ENCODE peak calls at places on chromosomes 16 and 17, in seven cellular contexts. Z is Panc1, U is right lobe of liver, F is BJ, E is fibroblast of the aortic adventitia, J is NB4, K is coronary artery. X is an unnamed sample.

GRCh38 chr17:28341516-28341915 is 6.0 kb downstream of the TNFAIP1 start:
- DNase-seq in E (no peak), J (no peak), Z (no peak), U (no peak), F (no peak), K (no peak), X (no peak)

GRCh38 chr17:29699283-29699682 is 76.6 kb upstream of the CORO6 start:
- DNase-seq in F (no peak), J (no peak), K (no peak), U (no peak), Z (no peak), E (no peak), X (no peak)

GRCh38 chr17:40329981-40330794 is 21.2 kb downstream of the RARA start:
- DNase-seq in Z (no peak), K (no peak), E (no peak), U (peak), F (no peak), J (peak), X (no peak)

GRCh38 chr16:88420496-88420895 is 32.6 kb upstream of the ZFPM1 start:
- DNase-seq in K (no peak), Z (no peak), J (no peak), F (no peak), E (no peak), U (no peak), X (no peak)

GRCh38 chr17:81973432-81973831 is 4.0 kb upstream of the ASPSCR1 start:
- DNase-seq in J (no peak), F (no peak), K (no peak), E (no peak), Z (no peak), U (no peak), X (no peak)

GRCh38 chr16:47492428-47493357 is 31.6 kb downstream of the PHKB start:
- DNase-seq in K (peak), F (no peak), U (peak), Z (no peak), J (peak), E (peak), X (no peak)

GRCh38 chr17:41486809-41487530 is 2.7 kb downstream of the KRT36 start:
- DNase-seq in Z (no peak), F (no peak), J (peak), U (no peak), K (no peak), E (no peak), X (no peak)

GRCh38 chr17:17315142-17315821 is 12.1 kb downstream of the NT5M start:
- DNase-seq in K (peak), E (no peak), F (no peak), Z (no peak), U (no peak), J (no peak), X (no peak)

GRCh38 chr17:17776889-17777288 is 59.9 kb downstream of the SREBF1 start:
- DNase-seq in J (no peak), E (no peak), U (no peak), K (no peak), F (no peak), Z (no peak), X (no peak)

GRCh38 chr17:56110463-56111138 is 42.7 kb upstream of the ANKFN1 start:
- DNase-seq in F (no peak), Z (no peak), E (no peak), J (no peak), U (no peak), K (no peak), X (no peak)

GRCh38 chr17:39979021-39979660 is 1.5 kb upstream of the PSMD3 start:
- DNase-seq in U (no peak), F (peak), E (peak), J (no peak), Z (no peak), K (no peak), X (no peak)

DNA sequence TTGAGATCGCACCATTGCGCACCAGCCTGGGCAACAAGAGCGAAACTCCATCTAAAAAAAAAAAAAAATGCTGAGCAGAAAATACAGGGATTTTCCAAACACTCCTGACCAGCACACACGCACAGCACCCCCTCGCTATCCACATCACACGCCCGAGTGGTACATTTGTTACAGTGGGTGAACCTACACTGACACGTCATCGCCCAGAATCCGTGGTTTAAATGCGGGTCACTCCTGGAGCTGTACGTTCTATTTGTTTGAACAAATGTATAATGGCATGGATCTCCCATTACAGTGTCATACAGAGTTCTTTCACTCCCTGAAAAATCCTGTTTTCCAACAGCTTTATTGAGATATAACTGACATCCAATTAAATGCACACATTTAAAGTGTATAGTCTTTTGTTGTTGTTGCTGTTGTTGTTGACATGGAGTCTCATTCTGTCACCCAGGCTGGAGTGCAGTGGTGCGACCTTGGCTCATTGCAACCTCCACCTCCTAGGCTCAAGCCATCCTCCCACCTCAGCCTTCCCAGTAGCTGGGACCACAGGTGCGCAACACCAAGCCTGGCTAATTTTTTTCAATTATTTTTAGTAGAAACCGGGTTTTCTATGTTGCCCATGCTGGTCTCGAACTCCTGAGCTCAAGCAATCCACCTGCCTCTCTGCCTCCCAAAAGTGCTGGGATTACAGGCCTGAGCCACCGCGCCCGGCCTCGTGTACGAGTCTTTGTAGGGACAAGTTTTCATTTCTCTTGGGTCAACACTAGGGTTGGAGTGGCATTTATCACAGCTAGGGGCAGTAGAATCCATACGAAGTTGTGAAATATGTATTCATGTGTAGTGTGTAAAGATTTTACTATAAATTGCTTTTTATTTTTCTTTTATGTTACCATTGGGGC is 4.4 kb upstream of the CARHSP1 start:
- DNase-seq in J (no peak), Z (no peak), E (no peak), F (no peak), K (no peak), U (no peak), X (no peak)
- TF ChIP-seq CTCF in J (no peak), Z (no peak), E (peak), F (peak), K (no peak), U (no peak), X (peak)

GRCh38 chr16:10668322-10669045 is 26.2 kb downstream of the TEKT5 start:
- DNase-seq in K (no peak), E (peak), F (no peak), Z (peak), U (no peak), J (peak), X (no peak)
- TF ChIP-seq CTCF in K (no peak), E (peak), F (peak), Z (peak), U (peak), J (peak), X (peak)

DNA sequence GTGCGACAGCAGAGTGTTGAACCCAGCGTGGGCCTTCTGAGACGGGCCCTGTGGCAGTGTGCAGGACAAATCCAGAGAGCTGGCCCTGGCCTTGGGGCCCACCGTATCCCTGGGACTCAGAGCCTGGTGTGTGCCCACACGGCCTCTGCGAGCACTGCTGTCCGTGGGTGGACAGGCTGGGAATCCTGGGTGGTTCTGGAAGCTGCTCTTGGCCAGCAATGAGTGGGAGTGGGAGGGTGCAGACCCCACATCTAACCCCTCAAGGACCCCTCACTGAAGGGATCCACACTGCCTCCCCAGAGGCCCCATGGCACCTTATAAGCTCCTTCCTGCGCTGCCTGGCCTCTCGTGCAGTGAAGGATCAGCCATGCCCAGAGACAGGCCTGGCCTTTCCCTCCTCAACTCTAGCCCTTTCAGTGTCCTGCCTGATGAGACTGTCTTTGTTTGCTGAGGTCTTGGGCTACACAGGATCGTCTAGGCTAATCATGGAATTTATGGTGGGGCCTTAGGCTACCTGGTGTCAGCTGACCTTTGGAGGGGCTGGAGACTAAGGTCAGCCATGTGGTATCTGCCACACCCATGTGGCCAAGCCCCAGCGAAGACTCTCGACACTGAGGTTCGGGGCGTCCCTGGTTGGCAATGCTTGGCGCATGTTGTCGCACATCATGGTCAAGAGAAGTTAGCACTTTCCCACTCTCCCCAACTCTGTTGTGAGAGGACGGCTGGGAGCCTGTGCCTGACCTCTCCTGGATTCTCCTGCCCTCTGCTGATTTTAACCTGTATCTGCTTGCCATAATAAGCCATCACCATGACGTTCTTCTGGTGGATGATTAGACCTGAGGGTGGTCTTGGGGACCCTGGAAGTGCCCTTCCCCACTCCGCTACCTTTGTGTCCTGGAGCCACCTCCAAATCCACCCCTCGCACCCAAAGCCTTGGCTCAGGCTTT is 16.4 kb upstream of the GINS2 start:
- DNase-seq in U (no peak), E (no peak), J (no peak), Z (no peak), K (no peak), F (no peak), X (no peak)
- TF ChIP-seq CTCF in U (peak), E (no peak), J (no peak), Z (no peak), K (no peak), F (no peak), X (no peak)

GRCh38 chr17:78347453-78347852 is 12.4 kb downstream of the SOCS3 start:
- DNase-seq in U (no peak), J (no peak), K (no peak), Z (no peak), E (no peak), F (no peak), X (no peak)

GRCh38 chr17:78349831-78350631 is 9.8 kb downstream of the SOCS3 start:
- DNase-seq in Z (no peak), U (no peak), J (no peak), F (no peak), E (no peak), K (no peak), X (no peak)

GRCh38 chr17:78355045-78355641 is 4.7 kb downstream of the SOCS3 start:
- DNase-seq in K (no peak), U (peak), J (no peak), Z (no peak), F (no peak), E (no peak), X (no peak)

GRCh38 chr17:78348055-78348745 is 11.7 kb downstream of the SOCS3 start:
- DNase-seq in J (no peak), Z (no peak), U (no peak), E (no peak), F (no peak), K (no peak), X (no peak)

DNA sequence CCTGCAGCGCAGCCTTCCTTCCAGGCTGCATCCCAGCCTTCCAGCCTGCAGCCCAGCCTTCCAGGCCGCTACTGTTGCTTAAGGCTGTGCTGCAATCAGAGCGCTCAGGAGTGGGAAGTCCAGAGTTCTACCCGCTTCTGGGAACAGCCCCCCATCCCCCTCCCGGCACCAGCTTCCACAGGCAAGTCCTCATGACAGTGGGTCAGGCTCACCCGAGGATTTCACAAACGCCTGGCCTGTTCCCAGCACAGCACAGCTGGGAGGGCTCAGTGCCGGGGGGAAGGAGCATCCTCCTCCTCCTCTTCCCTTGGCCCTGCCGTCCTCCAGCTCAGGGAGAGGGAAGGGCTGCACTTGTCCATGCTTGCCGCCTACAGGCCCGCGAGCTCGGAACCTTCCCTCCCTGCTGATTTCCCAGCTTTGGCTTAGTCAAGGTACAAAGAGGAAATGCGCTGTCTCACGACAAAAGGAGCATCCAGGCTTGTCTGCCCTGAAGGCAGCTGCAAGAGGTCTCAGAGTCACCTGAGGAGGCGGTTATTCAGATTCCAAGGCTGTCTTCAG is 8.3 kb downstream of the SOCS3 start:
- DNase-seq in F (peak), U (peak), E (peak), J (no peak), K (peak), Z (no peak), X (peak)
- TF ChIP-seq CTCF in F (peak), U (no peak), E (peak), J (no peak), K (no peak), Z (no peak), X (no peak)

DNA sequence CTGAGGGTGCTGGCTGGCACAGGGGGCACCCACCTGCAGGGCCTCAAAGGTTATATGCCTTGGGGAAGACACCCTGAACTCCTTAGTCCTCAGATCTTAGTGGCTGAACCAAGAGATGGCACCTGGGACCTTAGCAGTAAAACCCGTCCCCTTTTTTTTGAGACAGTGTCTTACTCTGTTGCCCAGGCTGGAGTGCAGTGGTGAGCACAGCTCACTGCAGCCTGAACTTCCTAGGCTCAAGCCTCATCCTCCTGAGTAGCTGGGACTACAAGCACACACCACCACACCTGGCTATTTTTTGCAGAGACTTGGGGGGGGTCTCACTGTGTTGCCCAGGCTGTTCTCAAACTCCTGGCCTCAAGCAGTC is 237.2 kb downstream of the MRTFB start:
- DNase-seq in U (no peak), F (no peak), Z (no peak), J (no peak), E (no peak), K (no peak), X (no peak)
- TF ChIP-seq CTCF in U (no peak), F (no peak), Z (no peak), J (no peak), E (no peak), K (no peak), X (no peak)

DNA sequence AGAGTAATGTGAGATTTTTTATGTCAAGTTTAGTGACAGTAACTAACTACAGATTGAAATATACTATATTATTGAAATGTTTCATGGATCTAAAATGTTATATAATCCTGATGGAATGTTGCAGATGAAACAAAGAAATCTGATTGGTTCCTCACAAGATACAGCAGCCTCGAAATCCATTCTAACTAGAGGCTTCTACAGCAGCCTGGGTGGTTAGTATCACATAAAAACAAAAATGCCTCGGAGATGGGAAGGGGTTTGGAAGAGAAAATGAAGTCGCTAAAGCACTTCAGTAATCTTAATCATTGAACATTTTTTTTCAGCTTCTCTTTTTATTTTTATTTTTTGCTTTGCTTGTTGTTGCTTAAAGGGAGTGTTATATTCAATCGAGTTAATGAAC is 75.2 kb downstream of the TANC2 start:
- DNase-seq in F (no peak), J (no peak), E (peak), Z (no peak), K (no peak), U (no peak), X (no peak)
- TF ChIP-seq CTCF in F (no peak), J (no peak), E (no peak), Z (no peak), K (no peak), U (no peak), X (no peak)

DNA sequence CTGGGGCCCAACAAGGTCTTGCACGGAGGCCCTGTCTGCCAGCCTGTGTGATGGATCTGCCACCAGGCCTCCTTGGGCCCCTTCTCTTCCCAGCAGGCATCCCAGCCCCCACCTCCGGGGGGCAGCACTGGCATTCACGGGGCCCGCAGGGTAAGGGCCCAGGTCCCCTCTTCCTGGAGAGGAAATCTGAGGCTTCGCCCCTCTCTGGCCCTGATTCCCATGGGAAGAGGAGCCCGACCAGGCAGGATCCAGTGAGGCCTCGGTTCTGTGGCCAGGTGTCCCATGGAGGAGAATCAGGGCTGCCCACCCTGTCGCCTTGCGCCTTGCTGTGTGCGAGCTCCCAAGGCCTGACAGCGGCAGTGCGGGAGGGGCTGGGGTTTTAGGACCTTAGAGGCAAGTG is 48.4 kb downstream of the PDPK1 start:
- DNase-seq in K (no peak), Z (no peak), U (no peak), F (no peak), E (no peak), J (no peak), X (no peak)
- TF ChIP-seq CTCF in K (no peak), Z (no peak), U (peak), F (peak), E (no peak), J (peak), X (no peak)

GRCh38 chr16:6081320-6081976 is 983.9 kb upstream of the EEF2KMT start:
- DNase-seq in K (no peak), E (no peak), F (no peak), J (peak), U (no peak), Z (peak), X (no peak)
- TF ChIP-seq CTCF in K (peak), E (peak), F (peak), J (peak), U (peak), Z (peak), X (peak)

DNA sequence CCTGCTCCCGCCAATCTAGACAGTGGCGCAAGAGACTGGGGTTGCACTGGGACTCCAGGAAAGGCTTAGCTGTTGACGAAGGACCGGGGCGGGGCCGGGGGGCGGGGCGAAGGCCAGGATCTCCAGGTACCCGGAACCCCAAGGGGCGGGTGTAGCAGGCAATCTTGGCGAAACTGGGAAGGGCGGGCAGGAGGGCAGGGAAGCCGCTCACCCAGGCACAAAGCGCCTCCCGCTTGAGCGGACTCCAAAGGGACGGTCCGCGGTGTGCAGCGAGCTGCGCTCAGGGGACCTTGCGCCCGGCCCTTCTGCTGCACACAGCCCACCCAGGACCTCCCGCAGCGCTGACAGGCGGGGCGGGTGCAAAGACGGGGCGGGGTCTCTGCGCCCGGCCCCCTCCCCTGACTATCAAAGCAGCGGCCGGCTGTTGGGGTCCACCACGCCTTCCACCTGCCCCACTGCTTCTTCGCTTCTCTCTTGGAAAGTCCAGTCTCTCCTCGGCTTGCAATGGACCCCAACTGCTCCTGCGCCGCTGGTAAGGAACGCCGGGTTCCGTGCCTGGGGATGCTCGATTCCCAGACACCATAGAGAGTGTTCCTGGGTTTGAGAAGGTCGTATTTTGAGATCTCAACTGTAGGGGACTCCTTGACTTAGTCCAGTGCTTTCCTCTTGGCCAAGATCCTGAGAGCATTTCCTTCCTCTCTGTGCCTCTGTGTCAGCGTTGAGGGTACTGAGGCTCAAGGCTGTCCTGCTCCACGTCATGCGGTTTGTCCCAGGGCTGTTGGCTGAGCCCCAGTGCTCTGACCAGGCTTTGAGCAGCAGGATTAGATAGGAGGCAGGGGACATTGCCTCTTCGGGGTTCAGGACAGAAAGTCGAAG is at the start of gene MT1F:
- DNase-seq in E (no peak), K (peak), F (no peak), Z (no peak), J (peak), U (peak), X (no peak)
- TF ChIP-seq CTCF in E (no peak), K (no peak), F (no peak), Z (no peak), J (no peak), U (no peak), X (no peak)